ENCODE peak calls at places on chromosomes 2 and 18, in eight cellular contexts. One of them, this sample, is unnamed. For H3K36me3 and H3K27me3, the result is how much of the 10 kb centered on the place peaks cover.

GRCh38 chr2:221478106-221478863 is 93.8 kb downstream of the EPHA4 start:
- DNase-seq in MM.1S: no peak
- DNase-seq in PC-3: no peak
- DNase-seq in HCT116: no peak
- DNase-seq in neural progenitor cell: no peak
- DNase-seq in mammary epithelial cell: no peak
- DNase-seq in astrocyte: no peak
- DNase-seq in DND-41: no peak
- DNase-seq in this sample: peak

GRCh38 chr2:31339696-31340095 is 74.8 kb downstream of the XDH start:
- DNase-seq in MM.1S: no peak
- DNase-seq in PC-3: no peak
- DNase-seq in HCT116: no peak
- DNase-seq in neural progenitor cell: no peak
- DNase-seq in mammary epithelial cell: no peak
- DNase-seq in astrocyte: no peak
- DNase-seq in DND-41: no peak
- DNase-seq in this sample: no peak

GRCh38 chr18:51753365-51754057 is 556.0 kb upstream of the MEX3C start:
- DNase-seq in MM.1S: no peak
- DNase-seq in PC-3: no peak
- DNase-seq in HCT116: no peak
- DNase-seq in neural progenitor cell: no peak
- DNase-seq in mammary epithelial cell: no peak
- DNase-seq in astrocyte: no peak
- DNase-seq in DND-41: no peak
- DNase-seq in this sample: no peak

GRCh38 chr2:74250189-74250631 is 51.8 kb downstream of the MTHFD2 start:
- DNase-seq in MM.1S: peak
- DNase-seq in PC-3: peak
- DNase-seq in HCT116: peak
- DNase-seq in neural progenitor cell: peak
- DNase-seq in mammary epithelial cell: peak
- DNase-seq in astrocyte: peak
- DNase-seq in DND-41: peak
- DNase-seq in this sample: peak

GRCh38 chr2:233990261-233990798 is 60.2 kb upstream of the SPP2 start:
- DNase-seq in MM.1S: peak
- DNase-seq in PC-3: no peak
- DNase-seq in HCT116: no peak
- DNase-seq in neural progenitor cell: no peak
- DNase-seq in mammary epithelial cell: peak
- DNase-seq in astrocyte: peak
- DNase-seq in DND-41: peak
- DNase-seq in this sample: no peak

GRCh38 chr2:174076040-174076439 is 110.9 kb upstream of the SP3 start:
- DNase-seq in MM.1S: no peak
- DNase-seq in PC-3: peak
- DNase-seq in HCT116: no peak
- DNase-seq in neural progenitor cell: no peak
- DNase-seq in mammary epithelial cell: peak
- DNase-seq in astrocyte: no peak
- DNase-seq in DND-41: no peak
- DNase-seq in this sample: no peak

GRCh38 chr2:17643031-17643615 is 102.6 kb downstream of the VSNL1 start:
- DNase-seq in MM.1S: no peak
- DNase-seq in PC-3: peak
- DNase-seq in HCT116: peak
- DNase-seq in neural progenitor cell: no peak
- DNase-seq in mammary epithelial cell: peak
- DNase-seq in astrocyte: peak
- DNase-seq in DND-41: no peak
- DNase-seq in this sample: no peak

GRCh38 chr2:123993728-123994323 is 31.3 kb upstream of the CNTNAP5 start:
- DNase-seq in MM.1S: peak
- DNase-seq in PC-3: peak
- DNase-seq in HCT116: no peak
- DNase-seq in neural progenitor cell: peak
- DNase-seq in mammary epithelial cell: peak
- DNase-seq in astrocyte: no peak
- DNase-seq in DND-41: peak
- DNase-seq in this sample: peak

GRCh38 chr18:58541789-58542425 is 87.0 kb downstream of the ALPK2 start:
- DNase-seq in MM.1S: peak
- DNase-seq in PC-3: peak
- DNase-seq in HCT116: peak
- DNase-seq in neural progenitor cell: no peak
- DNase-seq in mammary epithelial cell: peak
- DNase-seq in astrocyte: peak
- DNase-seq in DND-41: no peak
- DNase-seq in this sample: no peak

GRCh38 chr2:102967451-102967850 is 205.6 kb downstream of the TMEM182 start:
- DNase-seq in MM.1S: no peak
- DNase-seq in PC-3: peak
- DNase-seq in HCT116: no peak
- DNase-seq in neural progenitor cell: no peak
- DNase-seq in mammary epithelial cell: no peak
- DNase-seq in astrocyte: peak
- DNase-seq in DND-41: no peak
- DNase-seq in this sample: no peak

GRCh38 chr2:237139123-237139675 is 53.5 kb downstream of the COPS8 start:
- DNase-seq in MM.1S: no peak
- DNase-seq in PC-3: no peak
- DNase-seq in HCT116: no peak
- DNase-seq in neural progenitor cell: no peak
- DNase-seq in mammary epithelial cell: no peak
- DNase-seq in astrocyte: no peak
- DNase-seq in DND-41: no peak
- DNase-seq in this sample: no peak

GRCh38 chr2:192146069-192147006 is 48.4 kb downstream of the TMEFF2 start:
- DNase-seq in MM.1S: no peak
- DNase-seq in PC-3: peak
- DNase-seq in HCT116: no peak
- DNase-seq in neural progenitor cell: no peak
- DNase-seq in mammary epithelial cell: peak
- DNase-seq in astrocyte: peak
- DNase-seq in DND-41: no peak
- DNase-seq in this sample: no peak

GRCh38 chr2:50791271-50791670 is 240.7 kb downstream of the NRXN1 start:
- DNase-seq in MM.1S: no peak
- DNase-seq in PC-3: no peak
- DNase-seq in HCT116: no peak
- DNase-seq in neural progenitor cell: no peak
- DNase-seq in mammary epithelial cell: no peak
- DNase-seq in astrocyte: no peak
- DNase-seq in DND-41: no peak
- DNase-seq in this sample: no peak

GRCh38 chr2:237916296-237916695 is 50.5 kb upstream of the UBE2F start:
- DNase-seq in MM.1S: no peak
- DNase-seq in PC-3: no peak
- DNase-seq in HCT116: no peak
- DNase-seq in neural progenitor cell: no peak
- DNase-seq in mammary epithelial cell: no peak
- DNase-seq in astrocyte: no peak
- DNase-seq in DND-41: no peak
- DNase-seq in this sample: no peak

GRCh38 chr2:236352761-236353593 is 88.8 kb upstream of the ASB18 start:
- DNase-seq in MM.1S: peak
- DNase-seq in PC-3: peak
- DNase-seq in HCT116: peak
- DNase-seq in neural progenitor cell: peak
- DNase-seq in mammary epithelial cell: peak
- DNase-seq in astrocyte: no peak
- DNase-seq in DND-41: peak
- DNase-seq in this sample: peak

GRCh38 chr18:74831571-74832250 is 234.0 kb downstream of the ZNF407 start:
- DNase-seq in MM.1S: no peak
- DNase-seq in PC-3: peak
- DNase-seq in HCT116: no peak
- DNase-seq in neural progenitor cell: no peak
- DNase-seq in mammary epithelial cell: peak
- DNase-seq in astrocyte: peak
- DNase-seq in DND-41: no peak
- DNase-seq in this sample: no peak

GRCh38 chr2:97742381-97742847 is 29.0 kb downstream of the ZAP70 start:
- DNase-seq in MM.1S: no peak
- DNase-seq in PC-3: peak
- DNase-seq in HCT116: no peak
- DNase-seq in neural progenitor cell: no peak
- DNase-seq in mammary epithelial cell: peak
- DNase-seq in astrocyte: no peak
- DNase-seq in DND-41: no peak
- DNase-seq in this sample: no peak

GRCh38 chr2:66872056-66872821 is 437.3 kb downstream of the MEIS1 start:
- DNase-seq in MM.1S: no peak
- DNase-seq in PC-3: peak
- DNase-seq in HCT116: no peak
- DNase-seq in neural progenitor cell: no peak
- DNase-seq in mammary epithelial cell: no peak
- DNase-seq in astrocyte: peak
- DNase-seq in DND-41: no peak
- DNase-seq in this sample: no peak

GRCh38 chr2:109028280-109028679 is 39.3 kb upstream of the EDAR start:
- DNase-seq in MM.1S: no peak
- DNase-seq in PC-3: no peak
- DNase-seq in HCT116: no peak
- DNase-seq in neural progenitor cell: no peak
- DNase-seq in mammary epithelial cell: no peak
- DNase-seq in astrocyte: no peak
- DNase-seq in DND-41: peak
- DNase-seq in this sample: no peak

GRCh38 chr2:27042985-27043634 is 8.4 kb upstream of the AGBL5 start:
- DNase-seq in MM.1S: no peak
- DNase-seq in PC-3: no peak
- DNase-seq in HCT116: no peak
- DNase-seq in neural progenitor cell: no peak
- DNase-seq in mammary epithelial cell: no peak
- DNase-seq in astrocyte: no peak
- DNase-seq in DND-41: no peak
- DNase-seq in this sample: no peak

GRCh38 chr2:43050866-43051265 is 175.5 kb downstream of the ZFP36L2 start:
- DNase-seq in MM.1S: no peak
- DNase-seq in PC-3: no peak
- DNase-seq in HCT116: no peak
- DNase-seq in neural progenitor cell: no peak
- DNase-seq in mammary epithelial cell: no peak
- DNase-seq in astrocyte: no peak
- DNase-seq in DND-41: no peak
- DNase-seq in this sample: no peak

GRCh38 chr2:159176555-159176954 is 109.9 kb downstream of the WDSUB1 start:
- DNase-seq in MM.1S: no peak
- DNase-seq in PC-3: no peak
- DNase-seq in HCT116: no peak
- DNase-seq in neural progenitor cell: no peak
- DNase-seq in mammary epithelial cell: no peak
- DNase-seq in astrocyte: peak
- DNase-seq in DND-41: no peak
- DNase-seq in this sample: no peak
- H3K36me3 ChIP-seq in MM.1S: under half
- H3K36me3 ChIP-seq in PC-3: under half
- H3K36me3 ChIP-seq in HCT116: under half
- H3K36me3 ChIP-seq in neural progenitor cell: under half
- H3K36me3 ChIP-seq in mammary epithelial cell: under half
- H3K36me3 ChIP-seq in astrocyte: under half
- H3K36me3 ChIP-seq in DND-41: under half
- H3K36me3 ChIP-seq in this sample: under half

GRCh38 chr2:176066645-176067586 is 16.8 kb downstream of the EVX2 start:
- DNase-seq in MM.1S: no peak
- DNase-seq in PC-3: no peak
- DNase-seq in HCT116: no peak
- DNase-seq in neural progenitor cell: peak
- DNase-seq in mammary epithelial cell: no peak
- DNase-seq in astrocyte: no peak
- DNase-seq in DND-41: no peak
- DNase-seq in this sample: peak
- TF ChIP-seq EZH2 in MM.1S: no peak
- TF ChIP-seq EZH2 in PC-3: no peak
- TF ChIP-seq EZH2 in HCT116: no peak
- TF ChIP-seq EZH2 in neural progenitor cell: peak
- TF ChIP-seq EZH2 in mammary epithelial cell: no peak
- TF ChIP-seq EZH2 in astrocyte: peak
- TF ChIP-seq EZH2 in DND-41: no peak
- TF ChIP-seq EZH2 in this sample: peak

GRCh38 chr2:112140899-112141622 is 2.9 kb downstream of the FBLN7 start:
- DNase-seq in MM.1S: no peak
- DNase-seq in PC-3: no peak
- DNase-seq in HCT116: no peak
- DNase-seq in neural progenitor cell: no peak
- DNase-seq in mammary epithelial cell: no peak
- DNase-seq in astrocyte: no peak
- DNase-seq in DND-41: no peak
- DNase-seq in this sample: no peak

GRCh38 chr2:112140413-112140802 is 2.2 kb downstream of the FBLN7 start:
- DNase-seq in MM.1S: no peak
- DNase-seq in PC-3: no peak
- DNase-seq in HCT116: no peak
- DNase-seq in neural progenitor cell: no peak
- DNase-seq in mammary epithelial cell: no peak
- DNase-seq in astrocyte: no peak
- DNase-seq in DND-41: no peak
- DNase-seq in this sample: peak

GRCh38 chr2:112136081-112136480 is 2.1 kb upstream of the FBLN7 start:
- DNase-seq in MM.1S: no peak
- DNase-seq in PC-3: no peak
- DNase-seq in HCT116: no peak
- DNase-seq in neural progenitor cell: no peak
- DNase-seq in mammary epithelial cell: no peak
- DNase-seq in astrocyte: no peak
- DNase-seq in DND-41: no peak
- DNase-seq in this sample: no peak

GRCh38 chr2:112138143-112139032 is at the start of gene FBLN7:
- DNase-seq in MM.1S: no peak
- DNase-seq in PC-3: no peak
- DNase-seq in HCT116: no peak
- DNase-seq in neural progenitor cell: peak
- DNase-seq in mammary epithelial cell: no peak
- DNase-seq in astrocyte: no peak
- DNase-seq in DND-41: no peak
- DNase-seq in this sample: peak

GRCh38 chr2:112137516-112138142 is 556 bp upstream of the FBLN7 start:
- DNase-seq in MM.1S: peak
- DNase-seq in PC-3: peak
- DNase-seq in HCT116: no peak
- DNase-seq in neural progenitor cell: no peak
- DNase-seq in mammary epithelial cell: peak
- DNase-seq in astrocyte: peak
- DNase-seq in DND-41: no peak
- DNase-seq in this sample: peak
- H3K27me3 ChIP-seq in MM.1S: under half
- H3K27me3 ChIP-seq in PC-3: under half
- H3K27me3 ChIP-seq in HCT116: under half
- H3K27me3 ChIP-seq in neural progenitor cell: under half
- H3K27me3 ChIP-seq in mammary epithelial cell: under half
- H3K27me3 ChIP-seq in astrocyte: under half
- H3K27me3 ChIP-seq in DND-41: under half
- H3K27me3 ChIP-seq in this sample: half or more

GRCh38 chr2:216473187-216473586 is 25.5 kb upstream of the RPL37A start:
- DNase-seq in MM.1S: no peak
- DNase-seq in PC-3: no peak
- DNase-seq in HCT116: no peak
- DNase-seq in neural progenitor cell: no peak
- DNase-seq in mammary epithelial cell: no peak
- DNase-seq in astrocyte: no peak
- DNase-seq in DND-41: no peak
- DNase-seq in this sample: no peak
- H3K36me3 ChIP-seq in MM.1S: under half
- H3K36me3 ChIP-seq in PC-3: under half
- H3K36me3 ChIP-seq in HCT116: under half
- H3K36me3 ChIP-seq in neural progenitor cell: under half
- H3K36me3 ChIP-seq in mammary epithelial cell: under half
- H3K36me3 ChIP-seq in astrocyte: under half
- H3K36me3 ChIP-seq in DND-41: under half
- H3K36me3 ChIP-seq in this sample: under half